ENCODE peak calls at places on chromosomes 7 and 10, in six cellular contexts. One of them, this sample, is unnamed.

GRCh38 chr10:86346794-86347665 is 19.6 kb downstream of the GRID1 start:
- DNase-seq in transverse colon: no peak
- DNase-seq in K562: no peak
- DNase-seq in stomach: no peak
- DNase-seq in SK-N-SH: no peak
- DNase-seq in upper lobe of left lung: no peak
- DNase-seq in this sample: no peak

GRCh38 chr7:1622441-1622840 is 47.6 kb upstream of the ELFN1 start:
- DNase-seq in upper lobe of left lung: peak
- DNase-seq in transverse colon: no peak
- DNase-seq in stomach: no peak
- DNase-seq in K562: no peak
- DNase-seq in SK-N-SH: no peak
- DNase-seq in this sample: no peak

GRCh38 chr7:132386249-132386681 is 190.0 kb downstream of the PLXNA4 start:
- DNase-seq in SK-N-SH: peak
- DNase-seq in transverse colon: peak
- DNase-seq in stomach: peak
- DNase-seq in upper lobe of left lung: no peak
- DNase-seq in K562: no peak
- DNase-seq in this sample: no peak

GRCh38 chr10:57579926-57580325 is 687.8 kb downstream of the IPMK start:
- DNase-seq in K562: no peak
- DNase-seq in SK-N-SH: peak
- DNase-seq in transverse colon: no peak
- DNase-seq in stomach: no peak
- DNase-seq in upper lobe of left lung: no peak
- DNase-seq in this sample: no peak

GRCh38 chr10:33487014-33487776 is 152.7 kb upstream of the NRP1 start:
- DNase-seq in stomach: no peak
- DNase-seq in SK-N-SH: no peak
- DNase-seq in transverse colon: no peak
- DNase-seq in K562: no peak
- DNase-seq in upper lobe of left lung: no peak
- DNase-seq in this sample: no peak

GRCh38 chr7:128042027-128042426 is 10.8 kb upstream of the LRRC4 start:
- DNase-seq in transverse colon: no peak
- DNase-seq in stomach: no peak
- DNase-seq in K562: no peak
- DNase-seq in upper lobe of left lung: no peak
- DNase-seq in SK-N-SH: no peak
- DNase-seq in this sample: no peak

GRCh38 chr10:122357685-122358084 is 16.8 kb upstream of the PLEKHA1 start:
- DNase-seq in K562: no peak
- DNase-seq in transverse colon: no peak
- DNase-seq in upper lobe of left lung: no peak
- DNase-seq in SK-N-SH: no peak
- DNase-seq in stomach: no peak
- DNase-seq in this sample: no peak

GRCh38 chr7:105149827-105150226 is 135.8 kb downstream of the KMT2E start:
- DNase-seq in transverse colon: no peak
- DNase-seq in stomach: no peak
- DNase-seq in SK-N-SH: no peak
- DNase-seq in upper lobe of left lung: no peak
- DNase-seq in K562: no peak
- DNase-seq in this sample: no peak

GRCh38 chr10:99345350-99345749 is 16.2 kb downstream of the CNNM1 start:
- DNase-seq in stomach: no peak
- DNase-seq in transverse colon: no peak
- DNase-seq in K562: no peak
- DNase-seq in SK-N-SH: no peak
- DNase-seq in upper lobe of left lung: no peak
- DNase-seq in this sample: no peak

GRCh38 chr7:75716992-75717626 is 21.6 kb downstream of the HIP1 start:
- DNase-seq in K562: no peak
- DNase-seq in transverse colon: no peak
- DNase-seq in upper lobe of left lung: no peak
- DNase-seq in SK-N-SH: no peak
- DNase-seq in stomach: no peak
- DNase-seq in this sample: no peak

GRCh38 chr7:825386-825785 is 6.9 kb upstream of the SUN1 start:
- DNase-seq in transverse colon: no peak
- DNase-seq in stomach: no peak
- DNase-seq in upper lobe of left lung: no peak
- DNase-seq in K562: no peak
- DNase-seq in SK-N-SH: no peak
- DNase-seq in this sample: no peak

GRCh38 chr7:40608321-40609075 is 473.7 kb downstream of the SUGCT start:
- DNase-seq in K562: no peak
- DNase-seq in upper lobe of left lung: no peak
- DNase-seq in stomach: no peak
- DNase-seq in SK-N-SH: peak
- DNase-seq in transverse colon: no peak
- DNase-seq in this sample: no peak

GRCh38 chr7:45000096-45001032 is at the start of gene CCM2:
- DNase-seq in transverse colon: peak
- DNase-seq in K562: no peak
- DNase-seq in upper lobe of left lung: peak
- DNase-seq in SK-N-SH: peak
- DNase-seq in stomach: peak
- DNase-seq in this sample: no peak

GRCh38 chr10:668786-669485 is 20.5 kb downstream of the DIP2C start:
- DNase-seq in upper lobe of left lung: no peak
- DNase-seq in transverse colon: peak
- DNase-seq in stomach: no peak
- DNase-seq in K562: no peak
- DNase-seq in SK-N-SH: no peak
- DNase-seq in this sample: no peak

GRCh38 chr10:132962623-132963429 is 20.5 kb upstream of the CFAP46 start:
- DNase-seq in stomach: no peak
- DNase-seq in K562: no peak
- DNase-seq in SK-N-SH: no peak
- DNase-seq in transverse colon: no peak
- DNase-seq in upper lobe of left lung: no peak
- DNase-seq in this sample: no peak

GRCh38 chr7:78510580-78511188 is 712.1 kb downstream of the PHTF2 start:
- DNase-seq in upper lobe of left lung: no peak
- DNase-seq in SK-N-SH: peak
- DNase-seq in transverse colon: peak
- DNase-seq in stomach: peak
- DNase-seq in K562: no peak
- DNase-seq in this sample: no peak

GRCh38 chr7:41940760-41941343 is 238.0 kb upstream of the INHBA start:
- DNase-seq in upper lobe of left lung: no peak
- DNase-seq in SK-N-SH: peak
- DNase-seq in transverse colon: peak
- DNase-seq in K562: peak
- DNase-seq in stomach: peak
- DNase-seq in this sample: no peak

GRCh38 chr7:5173490-5173889 is 16.5 kb upstream of the WIPI2 start:
- DNase-seq in upper lobe of left lung: no peak
- DNase-seq in SK-N-SH: no peak
- DNase-seq in stomach: no peak
- DNase-seq in K562: no peak
- DNase-seq in transverse colon: no peak
- DNase-seq in this sample: no peak

GRCh38 chr10:29496341-29497162 is 138.2 kb downstream of the SVIL start:
- DNase-seq in upper lobe of left lung: peak
- DNase-seq in K562: peak
- DNase-seq in transverse colon: peak
- DNase-seq in SK-N-SH: peak
- DNase-seq in stomach: peak
- DNase-seq in this sample: no peak

GRCh38 chr10:110758898-110759297 is 112.8 kb upstream of the PDCD4 start:
- DNase-seq in upper lobe of left lung: no peak
- DNase-seq in K562: no peak
- DNase-seq in transverse colon: no peak
- DNase-seq in stomach: no peak
- DNase-seq in SK-N-SH: no peak
- DNase-seq in this sample: no peak

GRCh38 chr7:26167293-26167934 is 15.4 kb downstream of the NFE2L3 start:
- DNase-seq in SK-N-SH: no peak
- DNase-seq in transverse colon: no peak
- DNase-seq in upper lobe of left lung: no peak
- DNase-seq in stomach: no peak
- DNase-seq in K562: no peak
- DNase-seq in this sample: no peak

GRCh38 chr10:114511875-114512274 is 107.6 kb upstream of the AFAP1L2 start:
- DNase-seq in transverse colon: no peak
- DNase-seq in upper lobe of left lung: no peak
- DNase-seq in stomach: no peak
- DNase-seq in K562: no peak
- DNase-seq in SK-N-SH: no peak
- DNase-seq in this sample: no peak

GRCh38 chr7:55569797-55570196 is 2.5 kb downstream of the VOPP1 start:
- DNase-seq in K562: no peak
- DNase-seq in transverse colon: no peak
- DNase-seq in stomach: no peak
- DNase-seq in SK-N-SH: no peak
- DNase-seq in upper lobe of left lung: no peak
- DNase-seq in this sample: no peak

GRCh38 chr7:93711926-93712325 is 137.4 kb upstream of the CALCR start:
- DNase-seq in stomach: no peak
- DNase-seq in SK-N-SH: no peak
- DNase-seq in K562: no peak
- DNase-seq in transverse colon: no peak
- DNase-seq in upper lobe of left lung: no peak
- DNase-seq in this sample: no peak

GRCh38 chr10:86958831-86959736 is 685 bp downstream of the SNCG start:
- DNase-seq in upper lobe of left lung: peak
- DNase-seq in stomach: no peak
- DNase-seq in SK-N-SH: peak
- DNase-seq in K562: peak
- DNase-seq in transverse colon: no peak
- DNase-seq in this sample: no peak

DNA sequence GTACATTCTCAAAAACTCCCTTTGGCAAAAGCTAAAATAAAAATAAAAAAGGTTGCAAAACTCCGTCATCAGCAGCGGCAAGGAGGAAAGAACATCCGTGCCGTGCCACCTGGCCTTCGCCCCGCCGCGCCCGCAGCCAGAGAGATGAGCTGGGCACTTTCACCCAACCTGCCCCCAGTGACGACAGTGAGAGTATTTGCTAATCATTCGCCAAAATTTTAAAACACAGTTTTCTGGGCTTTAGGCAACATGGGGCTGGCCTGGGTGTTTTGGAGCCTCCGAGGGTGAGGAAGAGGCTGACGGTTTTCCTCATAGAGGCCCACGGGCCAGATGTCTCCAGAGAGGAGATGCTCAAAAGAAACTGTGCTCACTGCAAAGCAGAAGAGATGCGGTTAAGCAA is 128.2 kb downstream of the PRKAG2 start:
- DNase-seq in upper lobe of left lung: peak
- DNase-seq in SK-N-SH: no peak
- DNase-seq in stomach: no peak
- DNase-seq in transverse colon: no peak
- DNase-seq in K562: no peak
- DNase-seq in this sample: no peak
- H3K27ac ChIP-seq in upper lobe of left lung: no peak
- H3K27ac ChIP-seq in SK-N-SH: no peak
- H3K27ac ChIP-seq in stomach: no peak
- H3K27ac ChIP-seq in transverse colon: no peak
- H3K27ac ChIP-seq in K562: no peak
- H3K27ac ChIP-seq in this sample: no peak

GRCh38 chr10:79162022-79162421 is 93.3 kb downstream of the ZMIZ1 start:
- DNase-seq in upper lobe of left lung: no peak
- DNase-seq in stomach: no peak
- DNase-seq in transverse colon: no peak
- DNase-seq in SK-N-SH: no peak
- DNase-seq in K562: no peak
- DNase-seq in this sample: no peak
- TF ChIP-seq POLR2AphosphoS5 in upper lobe of left lung: no peak
- TF ChIP-seq POLR2AphosphoS5 in stomach: no peak
- TF ChIP-seq POLR2AphosphoS5 in transverse colon: no peak
- TF ChIP-seq POLR2AphosphoS5 in SK-N-SH: no peak
- TF ChIP-seq POLR2AphosphoS5 in K562: no peak
- TF ChIP-seq POLR2AphosphoS5 in this sample: no peak

DNA sequence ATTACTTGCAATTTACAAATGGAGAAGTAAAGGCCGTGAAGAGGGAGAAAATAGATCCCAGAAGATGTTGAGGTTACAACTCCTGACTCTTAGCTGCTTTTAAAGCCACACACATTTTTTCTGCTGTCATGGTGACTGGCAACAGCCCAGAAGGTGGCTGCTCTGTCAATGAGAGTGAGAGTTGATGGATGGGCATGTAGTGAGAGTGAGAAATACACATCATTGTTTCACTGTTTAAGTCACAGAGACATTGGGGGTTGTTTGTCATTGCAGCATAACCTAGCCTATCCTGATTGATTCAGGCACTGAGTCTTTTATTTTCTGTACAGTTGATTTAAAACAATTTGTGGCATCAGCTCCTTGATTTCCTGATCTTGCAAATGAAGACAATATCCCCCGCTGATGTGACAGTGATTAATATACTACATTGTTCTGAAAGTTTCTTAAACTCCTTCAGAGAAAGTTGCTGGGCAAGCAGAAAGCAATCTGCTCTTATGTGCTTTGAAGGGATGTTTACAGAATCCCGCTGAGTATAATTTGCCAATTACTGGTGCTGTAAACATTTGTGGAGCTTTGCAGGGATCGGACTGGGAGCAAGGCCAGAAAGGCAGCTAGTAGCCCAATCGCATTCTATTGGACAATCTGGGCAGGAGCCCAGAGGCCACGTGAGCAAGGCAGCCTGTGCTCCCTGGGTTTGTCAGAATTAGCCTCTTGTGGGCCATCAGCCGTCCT is 229.6 kb downstream of the PRPF18 start:
- DNase-seq in stomach: peak
- DNase-seq in upper lobe of left lung: no peak
- DNase-seq in K562: no peak
- DNase-seq in transverse colon: peak
- DNase-seq in SK-N-SH: no peak
- DNase-seq in this sample: no peak
- TF ChIP-seq EP300 in stomach: no peak
- TF ChIP-seq EP300 in upper lobe of left lung: no peak
- TF ChIP-seq EP300 in K562: no peak
- TF ChIP-seq EP300 in transverse colon: no peak
- TF ChIP-seq EP300 in SK-N-SH: no peak
- TF ChIP-seq EP300 in this sample: no peak

DNA sequence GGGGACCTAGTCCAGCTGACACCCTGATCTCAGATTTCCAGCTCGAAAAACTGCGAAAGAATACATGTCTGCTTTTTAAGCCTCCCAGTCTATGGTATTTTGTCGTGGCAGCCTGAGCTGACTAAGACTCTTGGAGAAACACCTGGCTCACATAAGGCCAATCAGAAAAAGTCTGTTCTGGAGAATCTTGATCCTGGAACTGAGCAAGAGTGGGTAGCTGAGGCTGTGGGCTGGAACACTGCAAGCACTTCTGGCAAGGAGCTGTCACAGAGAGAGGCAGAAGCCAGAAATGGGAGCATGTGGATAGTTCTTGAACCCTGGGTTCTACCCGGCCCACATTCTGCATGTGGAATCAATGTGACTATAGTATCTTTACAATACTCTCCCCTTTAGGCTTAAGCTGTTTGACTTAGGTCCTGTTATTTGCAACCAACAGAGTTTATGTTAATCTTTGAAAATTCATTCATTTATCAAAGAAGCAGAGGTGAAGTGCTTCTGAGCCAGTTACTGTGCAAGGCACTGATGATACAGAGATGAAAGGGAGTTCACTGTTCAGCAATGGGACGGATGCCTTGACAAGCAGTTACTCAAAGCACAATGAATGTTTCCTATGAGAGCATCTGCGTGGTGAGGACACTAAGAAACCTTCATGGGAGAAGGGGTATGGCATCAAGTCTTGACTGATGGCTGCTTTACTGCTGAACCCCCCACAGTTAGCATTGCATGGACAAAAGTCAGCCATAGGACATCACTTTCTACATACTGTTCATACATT is 4.4 kb upstream of the C10orf90 start:
- DNase-seq in upper lobe of left lung: no peak
- DNase-seq in transverse colon: no peak
- DNase-seq in stomach: no peak
- DNase-seq in SK-N-SH: no peak
- DNase-seq in K562: no peak
- DNase-seq in this sample: no peak
- H3K27ac ChIP-seq in upper lobe of left lung: no peak
- H3K27ac ChIP-seq in transverse colon: no peak
- H3K27ac ChIP-seq in stomach: no peak
- H3K27ac ChIP-seq in SK-N-SH: no peak
- H3K27ac ChIP-seq in K562: no peak
- H3K27ac ChIP-seq in this sample: no peak

This sample was measured in esophagus muscularis mucosa.